ENCODE peak calls at places on chromosomes 12 and 14, in four cellular contexts. One of them, this sample, is unnamed.

GRCh38 chr12:85191-85666 is 18.7 kb downstream of the IQSEC3 start:
- DNase-seq in Peyer's patch: no peak
- DNase-seq in RWPE2: no peak
- DNase-seq in GM20000: no peak
- DNase-seq in this sample: no peak

GRCh38 chr12:69687390-69687789 is 11.7 kb downstream of the BEST3 start:
- DNase-seq in Peyer's patch: no peak
- DNase-seq in RWPE2: no peak
- DNase-seq in GM20000: no peak
- DNase-seq in this sample: no peak

GRCh38 chr12:50112456-50113218 is 601 bp downstream of the COX14 start:
- DNase-seq in Peyer's patch: no peak
- DNase-seq in RWPE2: no peak
- DNase-seq in GM20000: no peak
- DNase-seq in this sample: no peak

GRCh38 chr12:23950011-23950774 is 723 bp upstream of the SOX5 start:
- DNase-seq in Peyer's patch: no peak
- DNase-seq in RWPE2: no peak
- DNase-seq in GM20000: no peak
- DNase-seq in this sample: no peak

GRCh38 chr14:54730156-54730961 is 163.4 kb downstream of the SAMD4A start:
- DNase-seq in Peyer's patch: peak
- DNase-seq in RWPE2: no peak
- DNase-seq in GM20000: peak
- DNase-seq in this sample: peak

GRCh38 chr12:9699898-9700605 is 30.5 kb downstream of the CLEC2D start:
- DNase-seq in Peyer's patch: no peak
- DNase-seq in RWPE2: no peak
- DNase-seq in GM20000: no peak
- DNase-seq in this sample: no peak

GRCh38 chr12:120090211-120090610 is 26.3 kb downstream of the RAB35 start:
- DNase-seq in Peyer's patch: no peak
- DNase-seq in RWPE2: no peak
- DNase-seq in GM20000: no peak
- DNase-seq in this sample: no peak

GRCh38 chr14:20652996-20653975 is 11.8 kb upstream of the OR6S1 start:
- DNase-seq in Peyer's patch: no peak
- DNase-seq in RWPE2: no peak
- DNase-seq in GM20000: no peak
- DNase-seq in this sample: peak

GRCh38 chr12:75120202-75120774 is 89.4 kb downstream of the KCNC2 start:
- DNase-seq in Peyer's patch: no peak
- DNase-seq in RWPE2: no peak
- DNase-seq in GM20000: no peak
- DNase-seq in this sample: no peak

GRCh38 chr12:91109148-91109564 is 2.1 kb downstream of the LUM start:
- DNase-seq in Peyer's patch: peak
- DNase-seq in RWPE2: no peak
- DNase-seq in GM20000: peak
- DNase-seq in this sample: peak

GRCh38 chr14:75450381-75451276 is 22.8 kb downstream of the JDP2 start:
- DNase-seq in Peyer's patch: no peak
- DNase-seq in RWPE2: peak
- DNase-seq in GM20000: no peak
- DNase-seq in this sample: no peak

GRCh38 chr14:97306785-97307246 is 509.6 kb downstream of the VRK1 start:
- DNase-seq in Peyer's patch: no peak
- DNase-seq in RWPE2: no peak
- DNase-seq in GM20000: no peak
- DNase-seq in this sample: no peak

GRCh38 chr14:32706672-32707071 is 232.0 kb upstream of the NPAS3 start:
- DNase-seq in Peyer's patch: no peak
- DNase-seq in RWPE2: no peak
- DNase-seq in GM20000: no peak
- DNase-seq in this sample: no peak

GRCh38 chr12:130186631-130187269 is 24.5 kb downstream of the FZD10 start:
- DNase-seq in Peyer's patch: no peak
- DNase-seq in RWPE2: peak
- DNase-seq in GM20000: no peak
- DNase-seq in this sample: no peak

GRCh38 chr14:74635831-74636230 is 23.8 kb upstream of the LTBP2 start:
- DNase-seq in Peyer's patch: no peak
- DNase-seq in RWPE2: no peak
- DNase-seq in GM20000: no peak
- DNase-seq in this sample: no peak

GRCh38 chr12:47014474-47014873 is 64.9 kb upstream of the PCED1B start:
- DNase-seq in Peyer's patch: no peak
- DNase-seq in RWPE2: no peak
- DNase-seq in GM20000: no peak
- DNase-seq in this sample: no peak

GRCh38 chr14:54737132-54737711 is 165.4 kb downstream of the GCH1 start:
- DNase-seq in Peyer's patch: no peak
- DNase-seq in RWPE2: no peak
- DNase-seq in GM20000: no peak
- DNase-seq in this sample: peak

GRCh38 chr14:104090071-104090748 is 4.7 kb downstream of the ASPG start:
- DNase-seq in Peyer's patch: no peak
- DNase-seq in RWPE2: no peak
- DNase-seq in GM20000: no peak
- DNase-seq in this sample: no peak

GRCh38 chr12:119593578-119594398 is at the start of gene TMEM233:
- DNase-seq in Peyer's patch: no peak
- DNase-seq in RWPE2: no peak
- DNase-seq in GM20000: no peak
- DNase-seq in this sample: no peak

GRCh38 chr12:26770239-26771070 is 62.5 kb downstream of the ITPR2 start:
- DNase-seq in Peyer's patch: no peak
- DNase-seq in RWPE2: no peak
- DNase-seq in GM20000: no peak
- DNase-seq in this sample: no peak

GRCh38 chr12:122878780-122879612 is 16.9 kb downstream of the VPS37B start:
- DNase-seq in Peyer's patch: no peak
- DNase-seq in RWPE2: no peak
- DNase-seq in GM20000: no peak
- DNase-seq in this sample: no peak

GRCh38 chr12:122880155-122880605 is 15.7 kb downstream of the VPS37B start:
- DNase-seq in Peyer's patch: no peak
- DNase-seq in RWPE2: no peak
- DNase-seq in GM20000: no peak
- DNase-seq in this sample: no peak

GRCh38 chr12:122882908-122883563 is 12.9 kb downstream of the VPS37B start:
- DNase-seq in Peyer's patch: no peak
- DNase-seq in RWPE2: no peak
- DNase-seq in GM20000: no peak
- DNase-seq in this sample: no peak

GRCh38 chr12:122884091-122884826 is 11.7 kb downstream of the VPS37B start:
- DNase-seq in Peyer's patch: no peak
- DNase-seq in RWPE2: no peak
- DNase-seq in GM20000: no peak
- DNase-seq in this sample: no peak

DNA sequence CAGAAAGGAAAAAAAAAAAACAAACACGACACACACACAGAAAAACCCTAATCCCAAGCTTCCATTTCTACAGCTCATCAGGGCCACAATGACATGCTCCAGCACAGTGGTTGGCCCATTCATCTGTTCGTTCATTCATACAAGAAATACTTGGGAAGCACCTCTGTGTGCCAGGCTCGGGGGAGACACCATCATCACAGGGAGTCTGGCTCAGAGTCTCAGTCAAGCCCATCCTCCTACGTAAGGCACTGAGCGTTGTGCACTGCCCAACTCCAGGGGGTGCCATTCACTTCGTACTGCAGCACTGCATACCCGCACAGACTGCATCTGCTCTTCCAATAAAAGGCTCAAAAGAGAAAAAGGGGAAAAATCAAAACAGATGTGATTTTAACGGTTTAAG is 15.3 kb downstream of the VPS37B start:
- DNase-seq in Peyer's patch: no peak
- DNase-seq in RWPE2: no peak
- DNase-seq in GM20000: no peak
- DNase-seq in this sample: peak
- TF ChIP-seq CTCF in Peyer's patch: no peak
- TF ChIP-seq CTCF in RWPE2: peak
- TF ChIP-seq CTCF in GM20000: no peak
- TF ChIP-seq CTCF in this sample: peak

DNA sequence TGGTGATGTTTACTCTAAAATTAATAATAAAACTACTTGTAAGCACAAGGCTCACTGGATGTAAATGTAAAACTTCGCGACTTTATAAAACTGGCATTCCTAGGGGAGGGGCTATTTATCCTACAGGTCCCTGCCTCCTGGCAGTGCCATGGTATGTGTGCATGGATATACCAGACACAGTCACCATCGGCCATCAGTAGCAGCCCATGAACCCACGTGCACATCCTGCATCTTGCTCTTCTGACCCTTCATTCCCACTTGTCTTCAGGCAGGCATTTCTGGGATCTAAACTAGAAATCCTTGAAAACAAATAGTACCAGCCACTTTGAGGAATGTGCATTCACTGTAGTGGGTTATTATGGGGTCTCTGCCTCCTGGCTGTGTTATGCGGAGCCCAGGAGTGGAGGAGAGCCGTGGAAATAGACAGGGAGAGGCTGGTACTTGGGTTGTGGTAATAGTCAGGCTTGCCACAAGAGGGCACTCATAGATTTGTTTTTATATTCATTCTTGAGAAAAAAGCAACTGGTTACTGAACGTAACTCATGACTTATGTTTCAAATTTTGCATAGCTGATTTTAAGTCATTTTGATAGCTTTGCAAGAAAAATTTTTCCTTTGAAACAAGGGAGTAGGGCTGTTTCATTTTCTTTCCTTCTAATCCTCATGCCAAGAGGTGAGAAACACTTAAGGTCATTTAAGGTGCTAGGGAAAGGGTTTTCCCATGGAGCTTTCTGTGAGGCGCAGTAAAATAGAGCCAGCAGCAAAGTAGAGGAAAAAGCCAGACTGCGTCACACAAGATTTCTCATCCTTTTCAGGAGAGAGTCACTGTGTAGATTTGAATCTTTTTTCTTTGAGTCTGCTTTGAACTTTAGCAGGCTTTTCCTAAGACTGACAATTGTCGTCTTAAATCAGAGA is 17.4 kb upstream of the GALNT16 start:
- DNase-seq in Peyer's patch: peak
- DNase-seq in RWPE2: no peak
- DNase-seq in GM20000: peak
- DNase-seq in this sample: peak
- TF ChIP-seq CTCF in Peyer's patch: peak
- TF ChIP-seq CTCF in RWPE2: peak
- TF ChIP-seq CTCF in GM20000: peak
- TF ChIP-seq CTCF in this sample: peak

GRCh38 chr12:13002301-13003097 is 2.4 kb upstream of the HEBP1 start:
- DNase-seq in Peyer's patch: no peak
- DNase-seq in RWPE2: no peak
- DNase-seq in GM20000: no peak
- DNase-seq in this sample: no peak

GRCh38 chr12:13001725-13002040 is 1.6 kb upstream of the HEBP1 start:
- DNase-seq in Peyer's patch: no peak
- DNase-seq in RWPE2: no peak
- DNase-seq in GM20000: no peak
- DNase-seq in this sample: no peak

GRCh38 chr12:12999959-13000615 is at the start of gene HEBP1:
- DNase-seq in Peyer's patch: peak
- DNase-seq in RWPE2: peak
- DNase-seq in GM20000: peak
- DNase-seq in this sample: peak

GRCh38 chr12:13000616-13000934 is 510 bp upstream of the HEBP1 start:
- DNase-seq in Peyer's patch: no peak
- DNase-seq in RWPE2: no peak
- DNase-seq in GM20000: peak
- DNase-seq in this sample: peak

GRCh38 chr12:13000935-13001724 is 1.1 kb upstream of the HEBP1 start:
- DNase-seq in Peyer's patch: peak
- DNase-seq in RWPE2: no peak
- DNase-seq in GM20000: peak
- DNase-seq in this sample: peak
- TF ChIP-seq CTCF in Peyer's patch: peak
- TF ChIP-seq CTCF in RWPE2: peak
- TF ChIP-seq CTCF in GM20000: no peak
- TF ChIP-seq CTCF in this sample: peak

GRCh38 chr12:84840356-84840755 is 72.2 kb downstream of the SLC6A15 start:
- DNase-seq in Peyer's patch: no peak
- DNase-seq in RWPE2: no peak
- DNase-seq in GM20000: no peak
- DNase-seq in this sample: no peak

GRCh38 chr12:84843588-84844144 is 68.9 kb downstream of the SLC6A15 start:
- DNase-seq in Peyer's patch: no peak
- DNase-seq in RWPE2: no peak
- DNase-seq in GM20000: no peak
- DNase-seq in this sample: no peak

GRCh38 chr12:84842406-84843013 is 70.1 kb downstream of the SLC6A15 start:
- DNase-seq in Peyer's patch: no peak
- DNase-seq in RWPE2: no peak
- DNase-seq in GM20000: peak
- DNase-seq in this sample: peak
- TF ChIP-seq CTCF in Peyer's patch: peak
- TF ChIP-seq CTCF in RWPE2: peak
- TF ChIP-seq CTCF in GM20000: peak
- TF ChIP-seq CTCF in this sample: peak

GRCh38 chr14:49306152-49306751 is 279.9 kb downstream of the RPS29 start:
- DNase-seq in Peyer's patch: no peak
- DNase-seq in RWPE2: no peak
- DNase-seq in GM20000: peak
- DNase-seq in this sample: no peak
- TF ChIP-seq CTCF in Peyer's patch: peak
- TF ChIP-seq CTCF in RWPE2: peak
- TF ChIP-seq CTCF in GM20000: peak
- TF ChIP-seq CTCF in this sample: peak

GRCh38 chr14:52473557-52473956 is 78.7 kb downstream of the TXNDC16 start:
- DNase-seq in Peyer's patch: no peak
- DNase-seq in RWPE2: no peak
- DNase-seq in GM20000: peak
- DNase-seq in this sample: no peak
- TF ChIP-seq CTCF in Peyer's patch: peak
- TF ChIP-seq CTCF in RWPE2: peak
- TF ChIP-seq CTCF in GM20000: no peak
- TF ChIP-seq CTCF in this sample: peak